ENCODE peak calls at places on chromosomes 6 and 20, in seven cellular contexts. Y is GM20000, F is Peyer's patch, K is B cell, L is fibroblast of mammary gland, B is mucosa of descending colon, Q is kidney epithelial cell. M is an unnamed sample.

GRCh38 chr6:5231289-5231688 is 29.5 kb downstream of the LYRM4 start:
- DNase-seq in Y (no peak), F (no peak), K (no peak), L (no peak), B (no peak), Q (no peak), M (no peak)

GRCh38 chr6:26217714-26218075 is 130.5 kb downstream of the HFE start:
- DNase-seq in Y (no peak), F (no peak), K (no peak), L (no peak), B (peak), Q (no peak), M (peak)

GRCh38 chr20:7723284-7723683 is 217.0 kb downstream of the HAO1 start:
- DNase-seq in Y (no peak), F (no peak), K (no peak), L (peak), B (no peak), Q (no peak), M (peak)

GRCh38 chr6:4812068-4812467 is 35.9 kb downstream of the CDYL start:
- DNase-seq in Y (no peak), F (no peak), K (no peak), L (peak), B (no peak), Q (no peak), M (peak)

GRCh38 chr6:38489951-38490350 is 149.8 kb downstream of the BTBD9 start:
- DNase-seq in Y (no peak), F (no peak), K (no peak), L (peak), B (no peak), Q (no peak), M (peak)

GRCh38 chr6:30837870-30838269 is 46.4 kb upstream of the DDR1 start:
- DNase-seq in Y (no peak), F (no peak), K (no peak), L (no peak), B (no peak), Q (no peak), M (no peak)

GRCh38 chr6:135423649-135424128 is 73.9 kb downstream of the AHI1 start:
- DNase-seq in Y (peak), F (no peak), K (peak), L (peak), B (peak), Q (peak), M (peak)

GRCh38 chr6:111586554-111586953 is 19.1 kb downstream of the TRAF3IP2 start:
- DNase-seq in Y (no peak), F (no peak), K (no peak), L (no peak), B (no peak), Q (no peak), M (no peak)

GRCh38 chr6:95596021-95596420 is 18.7 kb downstream of the MANEA start:
- DNase-seq in Y (no peak), F (no peak), K (no peak), L (no peak), B (no peak), Q (no peak), M (no peak)

GRCh38 chr20:50153500-50154377 is at the start of gene PEDS1:
- DNase-seq in Y (peak), F (peak), K (peak), L (peak), B (peak), Q (peak), M (peak)

GRCh38 chr20:63028461-63028921 is 21.7 kb upstream of the BHLHE23 start:
- DNase-seq in Y (peak), F (no peak), K (no peak), L (no peak), B (no peak), Q (no peak), M (no peak)

GRCh38 chr6:129621252-129621651 is 88.7 kb downstream of the ARHGAP18 start:
- DNase-seq in Y (peak), F (peak), K (no peak), L (peak), B (peak), Q (no peak), M (peak)
- TF ChIP-seq CTCF in Y (peak), F (peak), K (peak), L (peak), B (no peak), Q (peak), M (peak)

GRCh38 chr6:33297956-33298772 is 578 bp downstream of the RGL2 start:
- DNase-seq in Y (peak), F (peak), K (peak), L (peak), B (peak), Q (no peak), M (peak)
- TF ChIP-seq CTCF in Y (no peak), F (no peak), K (peak), L (no peak), B (no peak), Q (peak), M (peak)

GRCh38 chr6:116536216-116536621 is 9.3 kb downstream of the TRAPPC3L start:
- DNase-seq in Y (peak), F (no peak), K (peak), L (peak), B (peak), Q (peak), M (peak)

GRCh38 chr6:116531675-116532570 is 13.6 kb downstream of the TRAPPC3L start:
- DNase-seq in Y (peak), F (peak), K (peak), L (peak), B (peak), Q (peak), M (peak)

GRCh38 chr6:116535109-116535508 is 10.4 kb downstream of the TRAPPC3L start:
- DNase-seq in Y (no peak), F (no peak), K (no peak), L (no peak), B (no peak), Q (no peak), M (no peak)

GRCh38 chr6:116530436-116530835 is 15.0 kb downstream of the TRAPPC3L start:
- DNase-seq in Y (no peak), F (no peak), K (no peak), L (no peak), B (no peak), Q (no peak), M (no peak)

DNA sequence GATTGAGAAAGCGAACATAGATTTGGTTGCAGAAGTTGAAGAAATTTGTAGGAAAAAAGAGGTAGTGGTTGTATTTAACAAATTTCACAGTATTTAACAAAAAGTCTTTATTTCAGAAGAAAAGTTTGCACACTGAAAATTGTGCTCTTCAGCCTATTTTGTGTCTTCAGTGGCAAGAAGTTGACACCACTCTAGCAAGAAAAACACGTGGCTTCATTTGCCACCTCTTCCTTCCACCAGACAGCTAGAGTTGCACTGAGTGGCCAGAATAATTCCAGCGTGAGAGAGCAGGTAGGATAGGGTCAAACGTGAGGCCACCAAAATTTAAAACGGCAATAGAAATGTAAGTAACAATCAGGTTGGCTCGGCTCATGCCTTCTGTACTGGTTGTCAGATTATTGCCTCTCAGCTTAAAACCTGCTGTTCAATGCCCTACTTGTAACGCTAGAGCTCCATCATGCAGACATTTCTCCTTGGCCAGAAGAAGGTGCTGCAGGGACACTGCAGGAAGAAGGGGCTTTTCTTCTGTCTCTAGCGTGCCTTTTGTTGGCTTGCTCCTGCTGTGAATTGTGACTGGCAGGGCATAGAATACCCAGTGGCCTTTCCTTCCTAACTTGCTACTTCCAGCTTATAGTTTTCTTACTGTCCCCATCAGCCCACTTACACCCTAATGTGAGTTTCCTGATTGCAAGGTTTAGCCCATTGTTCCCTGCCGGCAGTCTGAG is 12.1 kb downstream of the TRAPPC3L start:
- DNase-seq in Y (no peak), F (no peak), K (no peak), L (no peak), B (no peak), Q (no peak), M (no peak)
- TF ChIP-seq CTCF in Y (no peak), F (no peak), K (no peak), L (no peak), B (no peak), Q (no peak), M (peak)

GRCh38 chr20:9160760-9161159 is 91.9 kb downstream of the PLCB4 start:
- DNase-seq in Y (no peak), F (no peak), K (no peak), L (peak), B (no peak), Q (no peak), M (no peak)

GRCh38 chr20:9154464-9155024 is 85.7 kb downstream of the PLCB4 start:
- DNase-seq in Y (no peak), F (no peak), K (no peak), L (no peak), B (no peak), Q (no peak), M (no peak)

GRCh38 chr20:9160341-9160740 is 91.5 kb downstream of the PLCB4 start:
- DNase-seq in Y (no peak), F (no peak), K (no peak), L (no peak), B (no peak), Q (no peak), M (no peak)

GRCh38 chr20:9161308-9161707 is 92.4 kb downstream of the PLCB4 start:
- DNase-seq in Y (no peak), F (no peak), K (no peak), L (no peak), B (peak), Q (no peak), M (no peak)

GRCh38 chr20:9156529-9157280 is 87.8 kb downstream of the PLCB4 start:
- DNase-seq in Y (no peak), F (no peak), K (no peak), L (no peak), B (no peak), Q (no peak), M (peak)
- TF ChIP-seq CTCF in Y (no peak), F (no peak), K (no peak), L (no peak), B (no peak), Q (no peak), M (no peak)

GRCh38 chr6:117617766-117618035 is 15.4 kb upstream of the GOPC start:
- DNase-seq in Y (no peak), F (no peak), K (no peak), L (no peak), B (no peak), Q (no peak), M (no peak)
- TF ChIP-seq CTCF in Y (no peak), F (no peak), K (no peak), L (no peak), B (no peak), Q (no peak), M (no peak)

DNA sequence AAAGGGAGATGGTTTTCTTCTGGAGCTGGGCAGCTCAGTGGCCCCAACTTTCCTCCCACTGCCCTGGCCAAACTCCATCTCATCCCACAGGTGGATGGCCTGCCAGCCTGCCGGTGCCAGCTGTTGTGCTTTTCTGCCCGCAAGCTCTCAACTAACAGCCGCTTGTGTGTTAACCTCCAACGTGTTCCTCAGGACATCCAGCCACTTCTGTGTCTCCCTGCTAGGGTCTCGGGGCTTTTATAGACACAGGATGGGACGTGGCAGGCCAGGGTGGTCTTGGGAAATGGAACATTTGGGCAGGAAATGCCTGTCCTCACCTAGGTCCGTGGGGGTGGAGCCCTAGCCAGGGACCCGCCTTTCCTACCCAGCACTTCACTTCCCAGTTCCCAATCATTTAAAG is 171.1 kb upstream of the RGS17 start:
- DNase-seq in Y (no peak), F (no peak), K (no peak), L (no peak), B (no peak), Q (no peak), M (no peak)
- TF ChIP-seq CTCF in Y (no peak), F (no peak), K (no peak), L (no peak), B (no peak), Q (no peak), M (no peak)

DNA sequence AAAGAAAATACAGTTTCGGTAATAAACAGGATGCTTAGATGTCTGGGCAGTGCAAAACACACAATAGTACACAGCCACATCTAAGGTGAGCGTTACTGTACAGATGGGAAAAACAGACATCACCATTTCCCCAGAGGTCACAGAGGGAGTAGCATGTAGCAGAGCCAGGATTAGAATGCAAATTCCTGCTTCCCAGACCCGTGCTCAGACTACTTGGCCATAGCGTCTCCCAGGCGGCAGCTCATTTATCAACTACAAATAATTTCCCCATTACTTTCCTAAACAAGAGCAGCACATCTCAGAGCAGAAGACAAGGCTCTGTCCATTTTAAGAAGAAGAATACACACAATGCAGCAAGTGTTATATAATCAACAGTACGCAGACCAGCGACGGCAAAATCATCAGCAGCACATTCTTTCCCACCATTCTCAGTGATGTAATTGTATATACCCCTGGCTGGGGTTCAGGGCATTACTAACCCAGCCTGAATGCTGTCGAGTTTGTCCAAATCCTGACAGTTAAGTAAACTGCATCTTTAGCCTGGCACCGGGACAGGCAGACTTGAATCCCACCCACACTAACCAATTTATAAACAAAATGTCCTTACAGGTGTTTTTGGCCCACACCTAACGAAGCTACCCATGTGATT is 61.9 kb downstream of the CNKSR3 start:
- DNase-seq in Y (no peak), F (no peak), K (no peak), L (peak), B (peak), Q (no peak), M (peak)
- TF ChIP-seq CTCF in Y (no peak), F (no peak), K (no peak), L (peak), B (no peak), Q (no peak), M (peak)

DNA sequence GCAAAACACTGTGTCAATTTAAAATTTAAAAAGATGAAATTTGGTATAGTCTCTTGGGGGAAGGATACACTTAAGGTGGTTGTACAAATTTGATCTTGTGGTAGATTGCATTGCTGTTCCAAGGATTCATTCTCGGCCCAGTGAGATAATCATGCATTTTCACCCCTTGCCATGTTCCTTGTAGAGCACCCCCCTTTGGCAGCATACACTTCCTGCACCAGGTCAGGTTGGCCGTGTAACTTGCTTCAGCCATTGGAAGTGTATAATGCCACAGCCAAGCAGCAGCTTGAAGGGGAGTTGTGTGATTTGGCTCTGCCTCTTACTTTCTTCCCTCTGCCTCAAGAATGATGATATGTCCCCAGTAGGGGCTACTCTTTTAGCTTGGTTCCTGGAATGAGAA is 21.9 kb downstream of the CCN2 start:
- DNase-seq in Y (no peak), F (no peak), K (no peak), L (no peak), B (no peak), Q (no peak), M (no peak)
- TF ChIP-seq CTCF in Y (no peak), F (no peak), K (no peak), L (no peak), B (no peak), Q (peak), M (peak)